ENCODE peak calls at places on chromosomes 4 and X, in ten cellular contexts. L is stimulated activated CD4-positive, alpha-beta T cell treated with anti-CD3 and anti-CD28 coated beads, Interleukin-4, amount 100 ng/mL, for 1 hour; A is activated CD4-positive, alpha-beta T cell treated with anti-CD3 and anti-CD28 coated beads for 36 hours; D is glutamatergic neuron; G is nephron progenitor cell; U is SW 1271; R is NCI-H2171 treated with DMSO at 0.1 percent for 48 hours; X is effector memory CD4-positive, alpha-beta T cell; W is GM10248; J is ovary. K is an unnamed sample.

GRCh38 chrX:139828037-139828436 is 104.8 kb downstream of the ATP11C start:
- DNase-seq in L (no peak), A (no peak), D (no peak), G (no peak), U (no peak), R (no peak), X (no peak), W (no peak), J (no peak), K (no peak)

GRCh38 chrX:48025561-48025960 is 18.8 kb downstream of the SPACA5 start:
- DNase-seq in L (peak; percentile 7), A (peak; percentile 50), D (peak; percentile 26), G (peak; percentile 33), U (peak; percentile 4), R (peak; percentile 15), X (no peak), W (peak; percentile 34), J (no peak), K (peak; percentile 67)

GRCh38 chrX:33134164-33134563 is 77.2 kb downstream of the DMD start:
- DNase-seq in L (no peak), A (no peak), D (no peak), G (no peak), U (no peak), R (no peak), X (no peak), W (no peak), J (no peak), K (no peak)

GRCh38 chr4:21242163-21242562 is 541.9 kb downstream of the PACRGL start:
- DNase-seq in L (no peak), A (no peak), D (no peak), G (no peak), U (no peak), R (no peak), X (no peak), W (no peak), J (no peak), K (no peak)

GRCh38 chrX:2351999-2352995 is 148.5 kb downstream of the DHRSX start:
- DNase-seq in L (no peak), A (peak; percentile 22), D (no peak), G (no peak), U (no peak), R (no peak), X (no peak), W (no peak), J (no peak), K (no peak)

GRCh38 chr4:186021461-186022167 is 47.3 kb upstream of the TLR3 start:
- DNase-seq in L (no peak), A (peak; percentile 9), D (peak; percentile 70), G (peak; percentile 45), U (no peak), R (peak; percentile 19), X (no peak), W (peak; percentile 38), J (peak; percentile 48), K (peak; percentile 40)

GRCh38 chrX:130245441-130245840 is 23.3 kb downstream of the ZNF280C start:
- DNase-seq in L (no peak), A (no peak), D (no peak), G (no peak), U (no peak), R (no peak), X (no peak), W (no peak), J (no peak), K (no peak)

GRCh38 chr4:7358100-7358735 is 76.5 kb downstream of the PSAPL1 start:
- DNase-seq in L (no peak), A (no peak), D (no peak), G (no peak), U (peak; percentile 27), R (peak; percentile 53), X (no peak), W (no peak), J (peak; percentile 56), K (peak; percentile 52)

GRCh38 chrX:134949271-134949670 is 41.5 kb upstream of the SMIM10 start:
- DNase-seq in L (no peak), A (no peak), D (no peak), G (no peak), U (no peak), R (no peak), X (no peak), W (no peak), J (no peak), K (no peak)

GRCh38 chr4:183413562-183414200 is 30.8 kb upstream of the CDKN2AIP start:
- DNase-seq in L (no peak), A (no peak), D (no peak), G (no peak), U (no peak), R (no peak), X (no peak), W (no peak), J (peak; percentile 17), K (no peak)

GRCh38 chr4:158161561-158162354 is 11.1 kb downstream of the GASK1B start:
- DNase-seq in L (no peak), A (no peak), D (no peak), G (no peak), U (no peak), R (no peak), X (no peak), W (no peak), J (no peak), K (no peak)

GRCh38 chr4:141486375-141486997 is 149.9 kb upstream of the IL15 start:
- DNase-seq in L (no peak), A (no peak), D (no peak), G (no peak), U (no peak), R (no peak), X (no peak), W (no peak), J (no peak), K (no peak)

GRCh38 chr4:157992038-157992706 is 180.7 kb downstream of the GASK1B start:
- DNase-seq in L (no peak), A (peak; percentile 26), D (no peak), G (peak; percentile 19), U (no peak), R (peak; percentile 42), X (no peak), W (peak; percentile 21), J (no peak), K (peak; percentile 86)

GRCh38 chrX:154979671-154980070 is 42.9 kb downstream of the F8 start:
- DNase-seq in L (no peak), A (no peak), D (no peak), G (no peak), U (no peak), R (no peak), X (no peak), W (no peak), J (no peak), K (no peak)

GRCh38 chr4:15402146-15402545 is 25.7 kb upstream of the C1QTNF7 start:
- DNase-seq in L (no peak), A (no peak), D (no peak), G (no peak), U (no peak), R (no peak), X (no peak), W (no peak), J (no peak), K (no peak)

GRCh38 chrX:103919336-103919682 is 43.1 kb upstream of the TMSB15B start:
- DNase-seq in L (no peak), A (peak; percentile 72), D (no peak), G (no peak), U (peak; percentile 1), R (peak; percentile 65), X (no peak), W (peak; percentile 23), J (no peak), K (peak; percentile 16)

GRCh38 chrX:115226929-115227328 is 7.0 kb downstream of the LRCH2 start:
- DNase-seq in L (no peak), A (no peak), D (no peak), G (no peak), U (no peak), R (no peak), X (no peak), W (no peak), J (no peak), K (peak; percentile 29)

GRCh38 chrX:29662759-29663503 is 552.4 kb upstream of the MAGEB2 start:
- DNase-seq in L (no peak), A (no peak), D (no peak), G (no peak), U (peak; percentile 57), R (no peak), X (no peak), W (no peak), J (no peak), K (peak; percentile 86)

GRCh38 chr4:53059253-53059652 is 197.1 kb downstream of the RASL11B start:
- DNase-seq in L (no peak), A (no peak), D (no peak), G (no peak), U (no peak), R (no peak), X (no peak), W (no peak), J (no peak), K (no peak)

GRCh38 chr4:1069394-1069793 is 44.0 kb downstream of the RNF212 start:
- DNase-seq in L (no peak), A (no peak), D (no peak), G (no peak), U (no peak), R (no peak), X (no peak), W (no peak), J (peak; percentile 3), K (no peak)

GRCh38 chr4:138666366-138666765 is 349.2 kb upstream of the NOCT start:
- DNase-seq in L (no peak), A (no peak), D (no peak), G (no peak), U (no peak), R (peak; percentile 75), X (no peak), W (no peak), J (no peak), K (no peak)

GRCh38 chr4:94413085-94413685 is 38.6 kb upstream of the PDLIM5 start:
- DNase-seq in L (no peak), A (no peak), D (no peak), G (no peak), U (no peak), R (no peak), X (no peak), W (no peak), J (no peak), K (no peak)

GRCh38 chr4:153916273-153916755 is 127.4 kb upstream of the SFRP2 start:
- DNase-seq in L (peak; percentile 7), A (peak; percentile 68), D (no peak), G (no peak), U (no peak), R (no peak), X (no peak), W (no peak), J (no peak), K (no peak)

GRCh38 chr4:182142146-182143085 is 100.8 kb upstream of the TENM3 start:
- DNase-seq in L (no peak), A (peak; percentile 6), D (peak; percentile 39), G (peak; percentile 70), U (no peak), R (no peak), X (no peak), W (no peak), J (peak; percentile 30), K (no peak)

GRCh38 chr4:80235451-80235850 is 31.0 kb upstream of the FGF5 start:
- DNase-seq in L (no peak), A (no peak), D (no peak), G (no peak), U (peak; percentile 8), R (no peak), X (no peak), W (no peak), J (no peak), K (no peak)

GRCh38 chr4:61149278-61149677 is 50.8 kb upstream of the ADGRL3 start:
- DNase-seq in L (no peak), A (no peak), D (no peak), G (no peak), U (no peak), R (no peak), X (no peak), W (no peak), J (no peak), K (no peak)

GRCh38 chr4:139281212-139281611 is 1.2 kb upstream of the MGARP start:
- DNase-seq in L (no peak), A (no peak), D (no peak), G (no peak), U (no peak), R (no peak), X (no peak), W (no peak), J (no peak), K (no peak)

GRCh38 chr4:140926672-140927071 is 170.5 kb upstream of the TBC1D9 start:
- DNase-seq in L (no peak), A (no peak), D (no peak), G (no peak), U (no peak), R (no peak), X (no peak), W (no peak), J (no peak), K (no peak)

K was measured in globus pallidus.